ENCODE peak calls at places on chromosomes 5 and 9, in five cellular contexts. D is skeletal muscle cell; M is stimulated activated CD8-positive, alpha-beta memory T cell treated with anti-CD3 and anti-CD28 coated beads, Interleukin-12 subunit alpha, Interleukin-12 subunit beta, amount 100 ng/mL, for 1 hour; U is IMR-90; Z is cardiac fibroblast. X is an unnamed sample.

GRCh38 chr5:173969167-173970049 is 19.6 kb upstream of the C5orf47 start:
- DNase-seq in D (peak; percentile 17), M (no peak), U (peak; percentile 88), Z (peak; percentile 79), X (peak; percentile 91)

GRCh38 chr5:141856030-141856790 is 22.0 kb downstream of the PCDH1 start:
- DNase-seq in D (no peak), M (no peak), U (no peak), Z (no peak), X (no peak)

GRCh38 chr5:111697215-111697614 is 59.8 kb downstream of the NREP start:
- DNase-seq in D (no peak), M (no peak), U (no peak), Z (no peak), X (peak; percentile 65)

GRCh38 chr5:17511775-17512325 is 6.3 kb upstream of the TAF11L3 start:
- DNase-seq in D (no peak), M (no peak), U (no peak), Z (no peak), X (no peak)

GRCh38 chr5:41068169-41068568 is 3.0 kb downstream of the MROH2B start:
- DNase-seq in D (no peak), M (no peak), U (no peak), Z (no peak), X (no peak)

GRCh38 chr5:78773655-78774054 is 125.1 kb upstream of the LHFPL2 start:
- DNase-seq in D (no peak), M (no peak), U (no peak), Z (no peak), X (no peak)

GRCh38 chr5:14509556-14509955 is 72.0 kb upstream of the OTULINL start:
- DNase-seq in D (no peak), M (no peak), U (no peak), Z (no peak), X (no peak)

GRCh38 chr9:92097997-92098482 is 17.2 kb downstream of the SPTLC1 start:
- DNase-seq in D (peak; percentile 15), M (no peak), U (peak; percentile 30), Z (peak; percentile 66), X (no peak)

GRCh38 chr5:150542933-150543445 is 35.1 kb downstream of the NDST1 start:
- DNase-seq in D (no peak), M (no peak), U (no peak), Z (no peak), X (peak; percentile 65)

GRCh38 chr5:169162407-169162806 is 138.5 kb downstream of the SLIT3 start:
- DNase-seq in D (no peak), M (no peak), U (no peak), Z (peak; percentile 57), X (peak; percentile 7)

GRCh38 chr5:73365301-73365853 is 83.2 kb downstream of the FOXD1 start:
- DNase-seq in D (peak; percentile 65), M (no peak), U (peak; percentile 96), Z (peak; percentile 85), X (peak; percentile 86)

GRCh38 chr9:116178481-116179211 is 25.1 kb downstream of the PAPPA start:
- DNase-seq in D (no peak), M (no peak), U (no peak), Z (peak; percentile 56), X (no peak)

GRCh38 chr9:36163049-36163839 is 5.9 kb upstream of the CCIN start:
- DNase-seq in D (peak; percentile 95), M (no peak), U (peak; percentile 86), Z (peak; percentile 90), X (peak; percentile 84)